ENCODE peak calls at places on chromosomes 16 and 17, in five cellular contexts. One of them, this sample, is unnamed.

GRCh38 chr17:71613996-71614395 is 506.8 kb upstream of the SOX9 start:
- DNase-seq in tibial nerve: no peak
- DNase-seq in pulmonary artery endothelial cell: no peak
- DNase-seq in T-cell: no peak
- DNase-seq in activated CD4-positive, CD25-positive, alpha-beta regulatory T cell treated with anti-CD3 and anti-CD28 coated beads, Interleukin-2, amount 50 U/mL, for 16 hours: no peak
- DNase-seq in this sample: no peak

GRCh38 chr16:57952909-57953308 is 18.0 kb downstream of the CNGB1 start:
- DNase-seq in activated CD4-positive, CD25-positive, alpha-beta regulatory T cell treated with anti-CD3 and anti-CD28 coated beads, Interleukin-2, amount 50 U/mL, for 16 hours: no peak
- DNase-seq in T-cell: no peak
- DNase-seq in tibial nerve: no peak
- DNase-seq in pulmonary artery endothelial cell: no peak
- DNase-seq in this sample: no peak

GRCh38 chr16:86934581-86935322 is 356.4 kb downstream of the FOXL1 start:
- DNase-seq in T-cell: no peak
- DNase-seq in pulmonary artery endothelial cell: no peak
- DNase-seq in activated CD4-positive, CD25-positive, alpha-beta regulatory T cell treated with anti-CD3 and anti-CD28 coated beads, Interleukin-2, amount 50 U/mL, for 16 hours: no peak
- DNase-seq in tibial nerve: no peak
- DNase-seq in this sample: no peak

GRCh38 chr16:85347213-85347591 is 234.9 kb upstream of the CIBAR2 start:
- DNase-seq in T-cell: no peak
- DNase-seq in activated CD4-positive, CD25-positive, alpha-beta regulatory T cell treated with anti-CD3 and anti-CD28 coated beads, Interleukin-2, amount 50 U/mL, for 16 hours: no peak
- DNase-seq in tibial nerve: no peak
- DNase-seq in pulmonary artery endothelial cell: no peak
- DNase-seq in this sample: no peak

GRCh38 chr17:59406808-59407381 is 75.4 kb downstream of the YPEL2 start:
- DNase-seq in activated CD4-positive, CD25-positive, alpha-beta regulatory T cell treated with anti-CD3 and anti-CD28 coated beads, Interleukin-2, amount 50 U/mL, for 16 hours: no peak
- DNase-seq in tibial nerve: no peak
- DNase-seq in T-cell: no peak
- DNase-seq in pulmonary artery endothelial cell: no peak
- DNase-seq in this sample: no peak

GRCh38 chr17:58535431-58535830 is 21.0 kb upstream of the MTMR4 start:
- DNase-seq in T-cell: no peak
- DNase-seq in activated CD4-positive, CD25-positive, alpha-beta regulatory T cell treated with anti-CD3 and anti-CD28 coated beads, Interleukin-2, amount 50 U/mL, for 16 hours: no peak
- DNase-seq in tibial nerve: no peak
- DNase-seq in pulmonary artery endothelial cell: no peak
- DNase-seq in this sample: no peak

GRCh38 chr17:70006159-70006558 is 68.9 kb upstream of the KCNJ16 start:
- DNase-seq in T-cell: no peak
- DNase-seq in tibial nerve: no peak
- DNase-seq in activated CD4-positive, CD25-positive, alpha-beta regulatory T cell treated with anti-CD3 and anti-CD28 coated beads, Interleukin-2, amount 50 U/mL, for 16 hours: no peak
- DNase-seq in pulmonary artery endothelial cell: no peak
- DNase-seq in this sample: no peak

GRCh38 chr17:8846768-8847211 is 20.7 kb downstream of the PIK3R6 start:
- DNase-seq in T-cell: no peak
- DNase-seq in activated CD4-positive, CD25-positive, alpha-beta regulatory T cell treated with anti-CD3 and anti-CD28 coated beads, Interleukin-2, amount 50 U/mL, for 16 hours: no peak
- DNase-seq in tibial nerve: no peak
- DNase-seq in pulmonary artery endothelial cell: no peak
- DNase-seq in this sample: no peak

GRCh38 chr17:65029605-65030308 is 26.8 kb downstream of the GNA13 start:
- DNase-seq in activated CD4-positive, CD25-positive, alpha-beta regulatory T cell treated with anti-CD3 and anti-CD28 coated beads, Interleukin-2, amount 50 U/mL, for 16 hours: no peak
- DNase-seq in pulmonary artery endothelial cell: no peak
- DNase-seq in T-cell: no peak
- DNase-seq in tibial nerve: no peak
- DNase-seq in this sample: no peak

GRCh38 chr16:18803569-18804462 is 2.5 kb upstream of the ARL6IP1 start:
- DNase-seq in activated CD4-positive, CD25-positive, alpha-beta regulatory T cell treated with anti-CD3 and anti-CD28 coated beads, Interleukin-2, amount 50 U/mL, for 16 hours: no peak
- DNase-seq in tibial nerve: no peak
- DNase-seq in T-cell: no peak
- DNase-seq in pulmonary artery endothelial cell: peak; percentile 64
- DNase-seq in this sample: no peak

This sample was measured in effector memory CD8-positive, alpha-beta T cell.